ENCODE peak calls at places on chromosomes 11 and 22, in seven cellular contexts. Q, I, Y, D, E, G and O are unnamed samples.

GRCh38 chr11:12024314-12024926 is 16.0 kb upstream of the DKK3 start:
- DNase-seq in D (no peak), Y (no peak), E (no peak), I (no peak), G (no peak), Q (no peak), O (no peak)

GRCh38 chr11:62921201-62921572 is at the start of gene CHRM1:
- DNase-seq in E (no peak), I (no peak), D (no peak), Y (no peak), G (no peak), Q (no peak), O (no peak)

GRCh38 chr11:44711772-44712608 is 14.8 kb upstream of the TSPAN18 start:
- DNase-seq in Y (peak; percentile 81), I (no peak), D (no peak), G (peak; percentile 2), E (no peak), Q (no peak), O (no peak)

GRCh38 chr22:47198801-47199251 is 436.4 kb downstream of the TBC1D22A start:
- DNase-seq in D (no peak), Y (no peak), E (no peak), Q (no peak), G (no peak), I (no peak), O (no peak)

GRCh38 chr22:45910928-45911467 is 66.0 kb downstream of the WNT7B start:
- DNase-seq in D (no peak), Q (no peak), E (no peak), Y (no peak), G (no peak), I (no peak), O (no peak)

GRCh38 chr11:88603499-88603898 is 266.0 kb upstream of the CTSC start:
- DNase-seq in G (no peak), E (no peak), D (no peak), I (peak; percentile 2), Q (peak; percentile 78), Y (no peak), O (peak; percentile 78)

GRCh38 chr11:40606800-40607199 is 852.7 kb downstream of the LRRC4C start:
- DNase-seq in G (no peak), Y (no peak), D (no peak), I (no peak), Q (no peak), E (no peak), O (no peak)

GRCh38 chr22:44399906-44400762 is 87.4 kb upstream of the SHISAL1 start:
- DNase-seq in E (no peak), G (no peak), I (no peak), Q (no peak), Y (no peak), D (no peak), O (no peak)

GRCh38 chr11:26950260-26950719 is 43.6 kb upstream of the FIBIN start:
- DNase-seq in D (peak; percentile 76), G (no peak), E (no peak), Q (peak; percentile 80), I (peak; percentile 57), Y (no peak), O (no peak)

GRCh38 chr11:70335511-70335910 is 62.8 kb upstream of the CTTN start:
- DNase-seq in G (no peak), I (no peak), Q (no peak), E (no peak), Y (no peak), D (no peak), O (no peak)

GRCh38 chr22:24390156-24390555 is 37.2 kb upstream of the ADORA2A start:
- DNase-seq in G (no peak), E (no peak), Y (no peak), D (no peak), Q (no peak), I (no peak), O (peak; percentile 74)

GRCh38 chr11:986270-986951 is 50.1 kb downstream of the MUC6 start:
- DNase-seq in I (no peak), G (no peak), E (no peak), D (no peak), Y (no peak), Q (no peak), O (no peak)

GRCh38 chr11:119486691-119487259 is 63.8 kb upstream of the THY1 start:
- DNase-seq in Q (no peak), D (no peak), I (no peak), G (no peak), E (no peak), Y (no peak), O (no peak)

GRCh38 chr11:111871693-111872161 is 346 bp upstream of the ALG9 start:
- DNase-seq in I (no peak), Y (peak; percentile 55), E (no peak), D (no peak), Q (no peak), G (no peak), O (no peak)

GRCh38 chr11:16895306-16895705 is 118.9 kb downstream of the PLEKHA7 start:
- DNase-seq in Q (no peak), Y (peak; percentile 18), E (no peak), D (no peak), G (no peak), I (peak; percentile 52), O (no peak)

GRCh38 chr11:9565822-9566560 is 7.5 kb upstream of the WEE1 start:
- DNase-seq in Q (peak; percentile 100), E (no peak), G (peak; percentile 93), Y (no peak), D (peak; percentile 100), I (peak; percentile 100), O (peak; percentile 99)

GRCh38 chr11:65537620-65538231 is 12.8 kb downstream of the SCYL1 start:
- DNase-seq in D (no peak), Q (no peak), Y (no peak), G (no peak), I (no peak), E (no peak), O (no peak)

GRCh38 chr11:80346660-80347059 is 905.8 kb upstream of the TENM4 start:
- DNase-seq in I (no peak), D (no peak), G (no peak), Y (no peak), Q (no peak), E (no peak), O (no peak)

GRCh38 chr22:24037851-24038765 is 27.0 kb downstream of the CABIN1 start:
- DNase-seq in Q (no peak), D (no peak), I (no peak), Y (no peak), G (no peak), E (no peak), O (no peak)

GRCh38 chr11:46290598-46291309 is 13.3 kb downstream of the CREB3L1 start:
- DNase-seq in G (no peak), I (no peak), Y (no peak), Q (peak; percentile 98), E (peak; percentile 64), D (peak; percentile 94), O (no peak)

GRCh38 chr11:121931748-121932352 is 184.2 kb downstream of the BLID start:
- DNase-seq in Q (no peak), Y (no peak), E (no peak), G (no peak), I (no peak), D (no peak), O (no peak)

GRCh38 chr11:45410391-45411215 is 124.5 kb upstream of the SYT13 start:
- DNase-seq in E (no peak), G (no peak), I (no peak), Y (no peak), D (no peak), Q (no peak), O (no peak)

GRCh38 chr11:125236072-125236825 is 71.7 kb downstream of the PKNOX2 start:
- DNase-seq in Y (no peak), Q (no peak), G (no peak), I (no peak), D (no peak), E (no peak), O (no peak)

GRCh38 chr11:94504689-94505293 is 7.5 kb upstream of the C11orf97 start:
- DNase-seq in Y (peak; percentile 60), G (peak; percentile 14), Q (no peak), I (peak; percentile 38), D (no peak), E (no peak), O (peak; percentile 66)

GRCh38 chr11:83069441-83070043 is 2.2 kb downstream of the RAB30 start:
- DNase-seq in Q (no peak), D (no peak), I (no peak), G (no peak), E (no peak), Y (peak; percentile 15), O (peak; percentile 76)

GRCh38 chr11:21921151-21921550 is 271.7 kb upstream of the ANO5 start:
- DNase-seq in I (no peak), Q (no peak), E (no peak), D (no peak), G (no peak), Y (no peak), O (no peak)

GRCh38 chr11:4154503-4154902 is 59.9 kb downstream of the RRM1 start:
- DNase-seq in Q (no peak), E (no peak), G (no peak), I (no peak), D (no peak), Y (no peak), O (no peak)

GRCh38 chr11:115528217-115528616 is 24.0 kb upstream of the CADM1 start:
- DNase-seq in Y (no peak), Q (no peak), I (no peak), E (no peak), D (no peak), G (no peak), O (no peak)

GRCh38 chr11:64223001-64223651 is 2.9 kb downstream of the TRPT1 start:
- DNase-seq in I (no peak), Q (no peak), D (no peak), G (no peak), Y (no peak), E (no peak), O (no peak)

GRCh38 chr22:47090591-47091240 is 328.3 kb downstream of the TBC1D22A start:
- DNase-seq in I (peak; percentile 2), G (peak; percentile 36), E (no peak), Y (no peak), D (peak; percentile 11), Q (no peak), O (peak; percentile 22)

GRCh38 chr11:58058276-58059010 is 27.7 kb downstream of the OR6Q1 start:
- DNase-seq in G (peak; percentile 41), D (no peak), E (peak; percentile 14), Y (peak; percentile 96), Q (no peak), I (peak; percentile 17), O (peak; percentile 34)

GRCh38 chr11:71428861-71429435 is 19.2 kb downstream of the DHCR7 start:
- DNase-seq in D (no peak), I (no peak), Q (no peak), Y (no peak), G (no peak), E (peak; percentile 52), O (no peak)

GRCh38 chr11:85756401-85757200 is 54.3 kb downstream of the SYTL2 start:
- DNase-seq in G (no peak), D (no peak), I (no peak), Y (no peak), Q (no peak), E (no peak), O (no peak)

GRCh38 chr11:11349051-11349450 is 4.0 kb downstream of the CSNK2A3 start:
- DNase-seq in I (no peak), E (no peak), Q (no peak), Y (no peak), D (no peak), G (no peak), O (no peak)

GRCh38 chr22:48919187-48919590 is 908.5 kb downstream of the BRD1 start:
- DNase-seq in D (no peak), I (no peak), G (peak; percentile 73), Q (no peak), E (no peak), Y (peak; percentile 49), O (no peak)

GRCh38 chr11:103792981-103793468 is 243.4 kb upstream of the DDI1 start:
- DNase-seq in E (no peak), Q (no peak), G (no peak), Y (no peak), I (no peak), D (no peak), O (no peak)